ENCODE peak calls at places on chromosomes 11 and 22, in nine cellular contexts. V is body of pancreas, M is AG04450, N is spleen, Z is AG09309, J is AG09319, G is heart right ventricle, Q is AG04449, B is OCI-LY7. P is an unnamed sample.

GRCh38 chr11:70680781-70681281 is 282.5 kb downstream of the CTTN start:
- DNase-seq in G (no peak), M (no peak), Q (no peak), N (peak), V (no peak), J (no peak), Z (no peak), B (no peak), P (no peak)

GRCh38 chr11:65182258-65183170 is 786 bp downstream of the CAPN1 start:
- DNase-seq in M (no peak), Z (no peak), Q (no peak), G (peak), V (peak), N (peak), J (no peak), B (peak), P (no peak)

GRCh38 chr22:38398609-38399401 is 56.2 kb downstream of the KCNJ4 start:
- DNase-seq in V (peak), N (peak), G (peak), Z (no peak), Q (no peak), M (peak), B (peak), J (no peak), P (peak)

GRCh38 chr11:116703421-116703820 is 69.4 kb downstream of the BUD13 start:
- DNase-seq in M (no peak), Z (no peak), Q (no peak), G (no peak), V (no peak), B (peak), N (peak), J (no peak), P (no peak)

GRCh38 chr11:19437760-19438159 is 197.0 kb upstream of the E2F8 start:
- DNase-seq in J (no peak), B (no peak), Q (peak), Z (no peak), V (no peak), N (no peak), G (no peak), M (peak), P (no peak)

GRCh38 chr11:93537767-93538261 is 5.4 kb downstream of the SMCO4 start:
- DNase-seq in Z (no peak), G (no peak), B (no peak), Q (no peak), V (no peak), N (peak), M (no peak), J (no peak), P (peak)

GRCh38 chr11:87258171-87258833 is 220.6 kb downstream of the TMEM135 start:
- DNase-seq in B (no peak), N (no peak), Z (no peak), M (no peak), V (no peak), Q (no peak), J (no peak), G (no peak), P (no peak)

GRCh38 chr11:1604181-1604580 is 4.1 kb downstream of the KRTAP5-3 start:
- DNase-seq in M (no peak), Q (no peak), J (no peak), Z (no peak), G (no peak), V (no peak), N (peak), B (no peak), P (no peak)

GRCh38 chr11:113796663-113797259 is 17.2 kb downstream of the CLDN25 start:
- DNase-seq in Z (no peak), G (peak), Q (no peak), N (no peak), M (no peak), J (no peak), V (peak), B (peak), P (no peak)

GRCh38 chr11:114180301-114181055 is 115.7 kb upstream of the NNMT start:
- DNase-seq in Z (no peak), J (no peak), N (no peak), G (peak), B (peak), M (no peak), V (peak), Q (no peak), P (no peak)

GRCh38 chr11:65594991-65595920 is at the start of gene KCNK7:
- DNase-seq in G (no peak), M (no peak), Z (no peak), V (no peak), N (no peak), B (no peak), J (no peak), Q (no peak), P (peak)

GRCh38 chr11:126197277-126197939 is 14.0 kb downstream of the RPUSD4 start:
- DNase-seq in Z (no peak), J (no peak), G (no peak), N (peak), Q (peak), B (no peak), V (no peak), M (peak), P (no peak)

GRCh38 chr11:62001450-62002178 is 34.2 kb upstream of the FTH1 start:
- DNase-seq in V (peak), G (no peak), J (no peak), Z (no peak), Q (no peak), N (no peak), M (no peak), B (no peak), P (peak)

GRCh38 chr11:97514446-97514845 is 1124.6 kb downstream of the JRKL start:
- DNase-seq in N (no peak), M (no peak), G (no peak), Z (no peak), V (no peak), Q (no peak), B (no peak), J (no peak), P (no peak)

GRCh38 chr11:97516688-97517087 is 1126.9 kb downstream of the JRKL start:
- DNase-seq in J (no peak), M (no peak), B (no peak), V (no peak), G (no peak), N (no peak), Q (no peak), Z (no peak), P (no peak)
- TF ChIP-seq CTCF in J (no peak), M (no peak), B (peak), V (no peak), G (no peak), N (no peak), Q (no peak), Z (no peak), P (no peak)

DNA sequence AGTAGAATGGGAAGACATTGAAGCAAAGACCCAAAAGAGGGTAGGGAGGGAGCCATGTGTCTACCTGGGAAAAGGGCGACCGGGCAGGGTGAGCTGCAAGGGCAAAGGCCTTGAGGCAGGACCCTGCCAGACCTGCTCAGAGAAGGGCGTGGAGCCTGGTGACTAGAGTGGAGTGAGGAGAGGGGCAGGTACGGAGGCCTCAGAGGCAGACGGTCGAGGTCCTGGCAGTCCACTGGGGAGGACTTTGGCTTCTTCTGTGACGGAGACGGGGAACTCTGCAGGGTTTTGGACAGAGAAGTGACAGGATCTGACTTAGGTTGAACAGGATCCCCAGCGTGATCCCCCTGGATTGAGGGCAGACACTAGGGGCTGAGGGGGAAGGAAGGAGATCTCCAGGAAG is 12.9 kb downstream of the RIBC2 start:
- DNase-seq in M (no peak), Z (no peak), N (peak), G (no peak), J (no peak), Q (no peak), B (no peak), V (no peak), P (peak)
- TF ChIP-seq CTCF in M (no peak), Z (no peak), N (no peak), G (no peak), J (no peak), Q (no peak), B (no peak), V (no peak), P (no peak)

DNA sequence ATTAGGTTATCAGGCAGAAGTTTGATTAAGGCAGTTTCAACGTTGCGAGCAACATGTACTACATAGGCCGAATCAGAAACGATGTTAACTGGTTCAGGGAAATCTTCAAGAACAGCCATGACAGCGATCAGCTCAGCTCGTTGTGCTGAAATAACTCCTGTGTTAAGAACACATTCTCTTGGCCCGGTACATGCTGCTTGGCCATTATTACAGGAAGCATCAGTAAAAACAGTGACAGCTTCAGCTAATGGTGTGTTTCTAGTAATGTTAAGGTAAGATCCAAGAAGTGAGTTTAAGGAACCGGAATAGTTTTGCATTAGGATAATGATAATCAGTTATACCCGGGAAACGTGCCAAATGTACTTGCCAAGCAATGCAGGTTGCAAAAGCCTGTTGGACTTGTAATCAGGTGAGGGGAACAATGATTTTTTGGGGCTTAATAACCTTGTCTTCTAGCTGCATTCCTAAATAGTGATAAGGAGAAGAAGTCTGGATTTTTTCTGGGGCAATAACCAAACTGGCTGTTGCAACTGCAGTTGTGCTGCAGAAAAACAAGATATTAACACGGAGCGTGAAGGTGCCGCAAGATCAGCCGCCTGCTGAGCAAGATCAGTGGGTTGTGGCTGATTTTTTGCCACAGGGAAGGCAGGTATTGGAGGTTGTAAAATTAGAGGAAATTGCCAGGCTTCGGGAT is 14.3 kb downstream of the OR52K1 start:
- DNase-seq in J (no peak), B (no peak), Q (no peak), M (no peak), Z (no peak), G (no peak), V (no peak), N (no peak), P (no peak)
- TF ChIP-seq CTCF in J (no peak), B (no peak), Q (no peak), M (no peak), Z (no peak), G (no peak), V (no peak), N (no peak), P (no peak)

GRCh38 chr22:48554893-48555552 is 1272.7 kb downstream of the BRD1 start:
- DNase-seq in Q (no peak), M (no peak), J (no peak), B (no peak), N (no peak), V (no peak), Z (no peak), G (no peak), P (no peak)
- TF ChIP-seq CTCF in Q (peak), M (no peak), J (no peak), B (no peak), N (no peak), V (no peak), Z (no peak), G (no peak), P (no peak)

GRCh38 chr11:119681537-119681936 is 47.5 kb downstream of the NECTIN1 start:
- DNase-seq in N (no peak), M (no peak), Q (no peak), Z (no peak), B (no peak), G (no peak), V (no peak), J (no peak), P (no peak)
- TF ChIP-seq CTCF in N (no peak), M (no peak), Q (no peak), Z (peak), B (peak), G (peak), V (no peak), J (peak), P (no peak)

DNA sequence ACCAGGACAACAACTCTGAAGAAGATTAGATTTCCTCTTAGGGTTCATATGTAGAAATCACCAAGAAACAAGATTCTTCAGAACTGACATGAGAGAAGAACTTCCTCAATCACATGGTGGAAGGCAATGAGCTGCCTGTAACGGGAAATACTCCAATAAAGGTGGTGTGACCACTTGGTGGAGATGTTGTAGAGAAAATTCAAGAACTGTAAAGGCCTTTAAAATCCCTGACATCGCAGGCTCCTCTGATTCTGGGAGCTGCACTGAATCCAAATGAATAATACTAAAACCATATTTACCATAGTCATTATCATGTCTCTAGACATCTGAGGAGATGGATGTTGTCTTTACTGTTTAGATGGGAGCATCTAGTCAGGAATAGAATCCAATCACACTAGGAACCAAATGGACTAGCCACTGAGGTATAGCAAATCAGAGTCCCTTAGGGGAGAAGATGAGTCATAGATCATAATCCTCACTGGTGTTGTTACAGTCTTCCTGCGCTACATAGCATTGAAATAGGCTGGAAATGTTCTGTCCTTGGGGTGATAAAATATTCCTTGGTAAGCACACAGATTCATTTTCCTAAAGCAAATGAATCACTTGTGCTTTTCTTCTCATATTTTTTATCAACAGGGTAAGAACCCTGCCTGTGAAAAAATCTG is 321.6 kb upstream of the TENM4 start:
- DNase-seq in G (peak), V (no peak), Z (no peak), N (no peak), B (no peak), J (no peak), M (no peak), Q (no peak), P (no peak)
- TF ChIP-seq CTCF in G (peak), V (no peak), Z (no peak), N (no peak), B (no peak), J (no peak), M (peak), Q (no peak), P (no peak)

DNA sequence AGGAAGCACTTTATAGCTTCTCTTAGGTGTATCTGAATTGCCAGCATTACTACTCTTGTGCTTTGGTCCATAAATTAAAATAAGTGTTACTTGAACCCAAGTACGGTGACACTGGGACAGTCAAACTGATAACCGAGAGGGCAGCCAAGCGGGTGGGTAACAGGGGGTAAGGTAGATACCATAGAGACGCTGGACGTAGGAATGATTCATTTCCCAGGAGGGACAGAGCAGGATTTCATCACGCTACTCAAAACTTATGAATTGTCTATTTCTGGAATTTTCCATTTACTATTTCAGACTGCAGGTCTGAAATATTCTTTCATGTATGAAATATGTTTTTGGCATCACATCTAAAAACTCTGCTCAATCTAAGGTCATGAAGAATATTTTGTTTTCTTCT is 14.8 kb upstream of the SPATA19 start:
- DNase-seq in V (no peak), G (no peak), B (no peak), J (no peak), M (no peak), Z (no peak), N (no peak), Q (no peak), P (no peak)
- TF ChIP-seq CTCF in V (no peak), G (no peak), B (no peak), J (no peak), M (no peak), Z (no peak), N (no peak), Q (no peak), P (no peak)